ENCODE peak calls at places on chromosome 17, in four cellular contexts. X, M, B and H are unnamed samples.

GRCh38 chr17:49610883-49611584 is 35.4 kb downstream of the NXPH3 start:
- DNase-seq in X (peak), M (no peak), B (no peak), H (peak)

GRCh38 chr17:19579867-19580565 is 46.4 kb downstream of the SLC47A1 start:
- DNase-seq in X (peak), M (no peak), B (peak), H (no peak)

GRCh38 chr17:66661411-66661843 is 173.5 kb upstream of the CACNG5 start:
- DNase-seq in X (peak), M (no peak), B (no peak), H (peak)

GRCh38 chr17:63571632-63572310 is 21.5 kb downstream of the DCAF7 start:
- DNase-seq in X (peak), M (no peak), B (peak), H (peak)

GRCh38 chr17:37694734-37695133 is 50.1 kb downstream of the HNF1B start:
- DNase-seq in X (no peak), M (no peak), B (no peak), H (no peak)

GRCh38 chr17:68029512-68030215 is 5.9 kb upstream of the KPNA2 start:
- DNase-seq in X (no peak), M (no peak), B (no peak), H (no peak)

GRCh38 chr17:40181205-40181604 is 3.9 kb downstream of the RAPGEFL1 start:
- DNase-seq in X (no peak), M (no peak), B (no peak), H (no peak)

GRCh38 chr17:65931246-65932149 is 260.4 kb downstream of the CEP112 start:
- DNase-seq in X (no peak), M (no peak), B (no peak), H (peak)

GRCh38 chr17:50161023-50161910 is 4.5 kb upstream of the SGCA start:
- DNase-seq in X (peak), M (peak), B (peak), H (peak)

GRCh38 chr17:59830007-59830630 is 62.6 kb downstream of the TUBD1 start:
- DNase-seq in X (peak), M (no peak), B (no peak), H (peak)

GRCh38 chr17:66834919-66835454 is at the start of gene CACNG5:
- DNase-seq in X (no peak), M (peak), B (peak), H (no peak)

GRCh38 chr17:63826468-63827001 is 696 bp upstream of the PSMC5 start:
- DNase-seq in X (no peak), M (no peak), B (peak), H (peak)

GRCh38 chr17:33335491-33336173 is 42.5 kb upstream of the ASIC2 start:
- DNase-seq in X (no peak), M (no peak), B (peak), H (no peak)

GRCh38 chr17:44595216-44595775 is 38.0 kb downstream of the FZD2 start:
- DNase-seq in X (no peak), M (no peak), B (peak), H (no peak)

GRCh38 chr17:75693500-75694481 is 26.7 kb downstream of the SAP30BP start:
- DNase-seq in X (peak), M (no peak), B (no peak), H (peak)

GRCh38 chr17:4130715-4131114 is 12.1 kb downstream of the ZZEF1 start:
- DNase-seq in X (no peak), M (no peak), B (peak), H (no peak)